ENCODE peak calls at places on chromosome 2, in five cellular contexts. Q is GM06990, J is psoas muscle, W is Panc1, L is AG09309. T is an unnamed sample.

GRCh38 chr2:20444993-20445910 is 1.6 kb upstream of the RHOB start:
- DNase-seq in Q (no peak), J (peak), W (no peak), L (no peak), T (no peak)

GRCh38 chr2:106956879-106957278 is 70.9 kb upstream of the ST6GAL2 start:
- DNase-seq in Q (no peak), J (no peak), W (no peak), L (peak), T (peak)

GRCh38 chr2:180520816-180521595 is 459.4 kb upstream of the UBE2E3 start:
- DNase-seq in Q (no peak), J (no peak), W (peak), L (no peak), T (no peak)

GRCh38 chr2:46077522-46078062 is 219.6 kb upstream of the EPAS1 start:
- DNase-seq in Q (no peak), J (no peak), W (no peak), L (no peak), T (no peak)

GRCh38 chr2:20559277-20559676 is 91.6 kb downstream of the HS1BP3 start:
- DNase-seq in Q (no peak), J (no peak), W (no peak), L (no peak), T (no peak)

GRCh38 chr2:231617059-231617926 is 24.6 kb downstream of the TEX44 start:
- DNase-seq in Q (no peak), J (no peak), W (no peak), L (no peak), T (no peak)

GRCh38 chr2:236938126-236938525 is 147.6 kb upstream of the COPS8 start:
- DNase-seq in Q (no peak), J (peak), W (no peak), L (no peak), T (no peak)

GRCh38 chr2:126344498-126344897 is 311.5 kb upstream of the GYPC start:
- DNase-seq in Q (no peak), J (no peak), W (no peak), L (no peak), T (no peak)

GRCh38 chr2:217886720-217887309 is 116.0 kb downstream of the TNS1 start:
- DNase-seq in Q (peak), J (peak), W (peak), L (no peak), T (peak)

GRCh38 chr2:88540346-88540745 is 86.9 kb downstream of the EIF2AK3 start:
- DNase-seq in Q (no peak), J (no peak), W (no peak), L (peak), T (no peak)

GRCh38 chr2:39550701-39551285 is 113.7 kb upstream of the MAP4K3 start:
- DNase-seq in Q (no peak), J (no peak), W (no peak), L (no peak), T (no peak)

GRCh38 chr2:12070581-12070980 is 324.1 kb downstream of the LPIN1 start:
- DNase-seq in Q (no peak), J (no peak), W (no peak), L (peak), T (no peak)

GRCh38 chr2:112154246-112155110 is 16.3 kb downstream of the FBLN7 start:
- DNase-seq in Q (no peak), J (no peak), W (no peak), L (no peak), T (no peak)

GRCh38 chr2:230947908-230948365 is 22.9 kb upstream of the GPR55 start:
- DNase-seq in Q (peak), J (no peak), W (no peak), L (no peak), T (no peak)

GRCh38 chr2:109312902-109313301 is 183.9 kb downstream of the SH3RF3 start:
- DNase-seq in Q (no peak), J (no peak), W (no peak), L (no peak), T (no peak)
- TF ChIP-seq CTCF in Q (no peak), J (no peak), W (no peak), L (no peak), T (no peak)

GRCh38 chr2:235098736-235099494 is 147.1 kb downstream of the SH3BP4 start:
- DNase-seq in Q (no peak), J (no peak), W (no peak), L (peak), T (peak)

GRCh38 chr2:235095569-235095968 is 143.8 kb downstream of the SH3BP4 start:
- DNase-seq in Q (no peak), J (no peak), W (no peak), L (no peak), T (no peak)

GRCh38 chr2:235097196-235097895 is 145.5 kb downstream of the SH3BP4 start:
- DNase-seq in Q (no peak), J (no peak), W (no peak), L (no peak), T (no peak)

GRCh38 chr2:235094457-235094856 is 142.6 kb downstream of the SH3BP4 start:
- DNase-seq in Q (no peak), J (no peak), W (no peak), L (no peak), T (no peak)

DNA sequence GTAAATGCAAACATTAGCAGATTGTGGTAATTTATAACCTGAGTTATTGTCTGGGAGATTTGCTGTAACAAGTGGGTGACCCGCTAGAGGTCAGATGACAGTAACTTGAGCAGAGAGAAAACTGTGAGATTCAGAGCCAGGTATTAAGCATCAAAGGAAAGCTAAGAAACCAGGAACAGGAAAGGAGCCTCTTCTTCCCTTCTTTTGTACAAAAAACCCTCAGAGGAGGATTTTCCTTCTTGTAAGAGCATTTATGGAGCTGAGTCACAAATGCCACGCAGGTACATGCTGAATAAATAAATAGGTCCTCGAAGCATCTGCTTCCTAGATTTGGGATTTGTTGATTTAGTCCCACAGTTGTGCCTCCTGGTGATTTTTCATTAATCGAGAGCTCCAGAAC is 146.5 kb downstream of the SH3BP4 start:
- DNase-seq in Q (no peak), J (no peak), W (no peak), L (no peak), T (no peak)
- TF ChIP-seq CTCF in Q (no peak), J (no peak), W (no peak), L (no peak), T (no peak)

GRCh38 chr2:118657451-118657850 is 190.0 kb downstream of the EN1 start:
- DNase-seq in Q (no peak), J (no peak), W (no peak), L (no peak), T (no peak)

GRCh38 chr2:118658581-118659248 is 188.7 kb downstream of the EN1 start:
- DNase-seq in Q (no peak), J (no peak), W (no peak), L (no peak), T (no peak)

GRCh38 chr2:118665784-118666529 is 181.5 kb downstream of the EN1 start:
- DNase-seq in Q (no peak), J (no peak), W (no peak), L (no peak), T (no peak)

GRCh38 chr2:118661184-118661583 is 186.3 kb downstream of the EN1 start:
- DNase-seq in Q (no peak), J (no peak), W (no peak), L (no peak), T (peak)
- TF ChIP-seq CTCF in Q (no peak), J (no peak), W (no peak), L (no peak), T (peak)

GRCh38 chr2:207008105-207008990 is 69.0 kb downstream of the CPO start:
- DNase-seq in Q (no peak), J (no peak), W (no peak), L (no peak), T (no peak)
- TF ChIP-seq CTCF in Q (no peak), J (no peak), W (peak), L (peak), T (peak)